ENCODE peak calls at places on chromosomes 3 and 15, in nine cellular contexts. I is C1 segment of cervical spinal cord; E is GM12865; Y is epithelial cell of proximal tubule; T is gastrocnemius medialis; Z is activated CD4-positive, alpha-beta T cell treated with anti-CD3 and anti-CD28 coated beads, Interleukin-2, amount 50 U/mL, for 1 hour; C is NCI-H524; U is activated naive CD8-positive, alpha-beta T cell treated with anti-CD3 and anti-CD28 coated beads, Interleukin-2, amount 10 ng/mL, durations not matched to agents 7 days and 5 days; K is amniotic epithelial cell. D is an unnamed sample.

GRCh38 chr3:158713094-158713499 is 19.2 kb downstream of the RARRES1 start:
- DNase-seq in I (peak), E (no peak), Y (no peak), T (no peak), Z (no peak), C (no peak), U (no peak), K (no peak), D (no peak)

GRCh38 chr15:79863886-79864285 is 32.9 kb downstream of the MTHFS start:
- DNase-seq in I (no peak), E (no peak), Y (no peak), T (no peak), Z (no peak), C (no peak), U (no peak), K (peak), D (no peak)

GRCh38 chr3:41997702-41998551 is 36.0 kb upstream of the ULK4 start:
- DNase-seq in I (no peak), E (peak), Y (no peak), T (no peak), Z (no peak), C (peak), U (no peak), K (no peak), D (no peak)

GRCh38 chr3:98779936-98780335 is 16.8 kb downstream of the ST3GAL6 start:
- DNase-seq in I (no peak), E (no peak), Y (no peak), T (no peak), Z (no peak), C (no peak), U (no peak), K (peak), D (no peak)

GRCh38 chr3:58341376-58341775 is 8.7 kb downstream of the PXK start:
- DNase-seq in I (no peak), E (no peak), Y (no peak), T (no peak), Z (no peak), C (no peak), U (no peak), K (no peak), D (no peak)

GRCh38 chr3:15377961-15378791 is 45.8 kb upstream of the SH3BP5 start:
- DNase-seq in I (peak), E (peak), Y (peak), T (peak), Z (peak), C (peak), U (peak), K (peak), D (peak)

GRCh38 chr3:12891985-12892839 is 50.8 kb upstream of the RPL32 start:
- DNase-seq in I (peak), E (peak), Y (peak), T (peak), Z (peak), C (peak), U (peak), K (peak), D (no peak)

GRCh38 chr3:127071597-127072001 is 88.7 kb downstream of the PLXNA1 start:
- DNase-seq in I (no peak), E (no peak), Y (no peak), T (no peak), Z (no peak), C (no peak), U (no peak), K (no peak), D (no peak)

GRCh38 chr15:78130466-78131294 is 565 bp downstream of the CIB2 start:
- DNase-seq in I (no peak), E (peak), Y (no peak), T (no peak), Z (peak), C (no peak), U (no peak), K (no peak), D (no peak)

GRCh38 chr15:94416829-94417228 is 185.5 kb downstream of the MCTP2 start:
- DNase-seq in I (no peak), E (no peak), Y (no peak), T (no peak), Z (no peak), C (peak), U (no peak), K (no peak), D (no peak)

GRCh38 chr3:73228425-73228824 is 167.0 kb downstream of the EBLN2 start:
- DNase-seq in I (no peak), E (no peak), Y (no peak), T (no peak), Z (no peak), C (no peak), U (no peak), K (no peak), D (no peak)

GRCh38 chr3:126473292-126474168 is 2.2 kb downstream of the ZXDC start:
- DNase-seq in I (no peak), E (peak), Y (no peak), T (no peak), Z (no peak), C (no peak), U (peak), K (no peak), D (no peak)

GRCh38 chr15:72063186-72063585 is 54.8 kb downstream of the MYO9A start:
- DNase-seq in I (no peak), E (no peak), Y (no peak), T (no peak), Z (no peak), C (no peak), U (no peak), K (peak), D (no peak)

GRCh38 chr3:169356284-169356955 is 307.1 kb downstream of the MECOM start:
- DNase-seq in I (no peak), E (no peak), Y (no peak), T (no peak), Z (no peak), C (peak), U (no peak), K (no peak), D (no peak)

GRCh38 chr15:72599855-72600464 is 54.5 kb upstream of the GOLGA6B start:
- DNase-seq in I (no peak), E (peak), Y (no peak), T (no peak), Z (no peak), C (peak), U (no peak), K (peak), D (no peak)

GRCh38 chr3:131550562-131551188 is 47.9 kb upstream of the MRPL3 start:
- DNase-seq in I (no peak), E (no peak), Y (no peak), T (no peak), Z (no peak), C (no peak), U (no peak), K (no peak), D (no peak)

GRCh38 chr15:70795311-70795665 is 31.9 kb upstream of the UACA start:
- DNase-seq in I (no peak), E (no peak), Y (peak), T (no peak), Z (no peak), C (no peak), U (no peak), K (peak), D (no peak)

GRCh38 chr3:156579427-156579851 is 24.5 kb upstream of the SSR3 start:
- DNase-seq in I (no peak), E (no peak), Y (no peak), T (no peak), Z (no peak), C (no peak), U (no peak), K (no peak), D (no peak)

GRCh38 chr15:91484141-91484540 is 369.4 kb upstream of the SLCO3A1 start:
- DNase-seq in I (no peak), E (no peak), Y (no peak), T (no peak), Z (no peak), C (peak), U (no peak), K (no peak), D (no peak)

GRCh38 chr15:32709295-32710033 is 8.3 kb upstream of the GREM1 start:
- DNase-seq in I (no peak), E (no peak), Y (no peak), T (no peak), Z (no peak), C (no peak), U (no peak), K (no peak), D (no peak)

GRCh38 chr3:134722899-134723484 is 72.1 kb upstream of the EPHB1 start:
- DNase-seq in I (no peak), E (no peak), Y (no peak), T (peak), Z (no peak), C (no peak), U (no peak), K (no peak), D (no peak)